ENCODE peak calls at places on chromosomes 6 and 20, in seven cellular contexts. D, S, J, X, L, U and N are unnamed samples.

GRCh38 chr6:89784838-89785237 is 34.8 kb downstream of the MDN1 start:
- DNase-seq in D (no peak), S (no peak), J (no peak), X (no peak), L (no peak), U (no peak), N (no peak)

GRCh38 chr6:33277663-33278391 is 904 bp downstream of the B3GALT4 start:
- DNase-seq in D (no peak), S (no peak), J (no peak), X (no peak), L (no peak), U (peak), N (no peak)

GRCh38 chr20:11091496-11091895 is 417.7 kb upstream of the JAG1 start:
- DNase-seq in D (peak), S (no peak), J (no peak), X (no peak), L (peak), U (no peak), N (no peak)

GRCh38 chr6:105993769-105994521 is 92.2 kb upstream of the PRDM1 start:
- DNase-seq in D (no peak), S (no peak), J (no peak), X (no peak), L (no peak), U (peak), N (no peak)

GRCh38 chr20:62473717-62474584 is 1.8 kb downstream of the GATA5 start:
- DNase-seq in D (no peak), S (no peak), J (no peak), X (no peak), L (no peak), U (no peak), N (no peak)

GRCh38 chr6:133701633-133702331 is 187.1 kb upstream of the TCF21 start:
- DNase-seq in D (no peak), S (no peak), J (no peak), X (no peak), L (no peak), U (no peak), N (no peak)

GRCh38 chr6:42177514-42178364 is 4.6 kb downstream of the GUCA1A start:
- DNase-seq in D (no peak), S (no peak), J (no peak), X (no peak), L (no peak), U (no peak), N (no peak)

GRCh38 chr20:63962426-63963347 is 6.5 kb upstream of the UCKL1 start:
- DNase-seq in D (no peak), S (no peak), J (no peak), X (no peak), L (no peak), U (no peak), N (no peak)

GRCh38 chr6:158474961-158475343 is 84.9 kb upstream of the TMEM181 start:
- DNase-seq in D (no peak), S (peak), J (no peak), X (no peak), L (peak), U (no peak), N (no peak)

GRCh38 chr6:23111984-23112383 is 542.6 kb downstream of the HDGFL1 start:
- DNase-seq in D (no peak), S (no peak), J (no peak), X (no peak), L (no peak), U (no peak), N (no peak)

GRCh38 chr6:151647871-151648639 is 154.2 kb downstream of the CCDC170 start:
- DNase-seq in D (no peak), S (no peak), J (no peak), X (no peak), L (no peak), U (no peak), N (no peak)

GRCh38 chr6:106476326-106477105 is 116.0 kb downstream of the CRYBG1 start:
- DNase-seq in D (no peak), S (no peak), J (no peak), X (no peak), L (peak), U (no peak), N (no peak)

GRCh38 chr6:41531591-41532582 is 14.3 kb upstream of the FOXP4 start:
- DNase-seq in D (no peak), S (peak), J (peak), X (peak), L (no peak), U (peak), N (peak)

GRCh38 chr20:21968486-21968885 is 263.0 kb downstream of the PAX1 start:
- DNase-seq in D (no peak), S (no peak), J (no peak), X (no peak), L (no peak), U (no peak), N (no peak)

GRCh38 chr6:150293423-150294280 is 75.2 kb upstream of the IYD start:
- DNase-seq in D (no peak), S (no peak), J (no peak), X (no peak), L (peak), U (no peak), N (no peak)

GRCh38 chr20:46799781-46800180 is 90.3 kb downstream of the SLC2A10 start:
- DNase-seq in D (no peak), S (peak), J (no peak), X (no peak), L (no peak), U (no peak), N (no peak)